ENCODE peak calls at places on chromosome X, in five cellular contexts. G is pancreas, N is neural progenitor cell, W is astrocyte of the spinal cord, U is body of pancreas. F is an unnamed sample.

GRCh38 chrX:118627084-118627758 is 100.2 kb upstream of the IL13RA1 start:
- DNase-seq in G (no peak), U (no peak), N (no peak), W (no peak), F (no peak)

GRCh38 chrX:134246282-134246681 is 9.3 kb downstream of the CCDC160 start:
- DNase-seq in W (no peak), U (no peak), N (peak), G (no peak), F (no peak)

GRCh38 chrX:154727418-154728323 is 23.2 kb downstream of the GAB3 start:
- DNase-seq in G (peak), U (peak), W (peak), N (no peak), F (no peak)

GRCh38 chrX:150767475-150768131 is 74.4 kb downstream of the MTMR1 start:
- DNase-seq in N (no peak), G (no peak), U (no peak), W (peak), F (no peak)

GRCh38 chrX:70504772-70505450 is 60.3 kb downstream of the DLG3 start:
- DNase-seq in W (no peak), G (no peak), N (no peak), U (no peak), F (no peak)

GRCh38 chrX:150364347-150365050 is 1.4 kb downstream of the MAMLD1 start:
- DNase-seq in N (peak), W (peak), G (peak), U (peak), F (peak)

GRCh38 chrX:150897371-150898319 is 823 bp downstream of the CD99L2 start:
- DNase-seq in U (peak), W (peak), N (peak), G (peak), F (no peak)

GRCh38 chrX:54891573-54891972 is 29.1 kb upstream of the TRO start:
- DNase-seq in W (peak), N (peak), G (peak), U (peak), F (no peak)

DNA sequence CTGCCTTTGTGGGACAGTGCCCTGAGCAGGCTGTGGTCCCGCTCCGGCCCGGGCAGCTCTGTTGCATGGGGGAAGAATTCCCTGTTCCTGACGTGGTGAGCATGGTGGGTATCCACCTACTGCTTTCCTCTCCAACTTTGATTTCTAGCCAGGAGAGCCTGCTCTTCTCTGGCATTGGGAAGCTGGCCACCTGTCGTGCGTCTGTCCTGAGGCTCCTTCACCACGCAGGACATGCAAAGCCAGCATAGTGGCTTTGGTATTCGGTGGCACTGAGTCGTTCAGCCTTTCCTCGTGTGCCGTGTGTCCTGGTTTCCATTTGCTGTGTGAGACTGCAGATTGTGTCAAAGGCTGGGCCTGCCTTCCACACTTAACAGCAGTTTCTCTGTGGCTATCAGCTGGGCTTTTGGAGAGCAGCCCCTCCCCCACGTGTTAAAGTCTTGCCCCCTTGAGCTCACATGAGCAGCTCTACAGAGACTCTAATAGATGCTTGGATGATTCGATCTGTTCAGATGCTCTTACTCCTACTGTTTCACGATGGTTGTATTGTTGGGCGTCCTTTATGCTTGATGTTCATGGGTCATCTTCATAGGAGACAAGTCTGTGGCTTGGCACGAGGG is 46.4 kb upstream of the CLCN4 start:
- DNase-seq in G (no peak), U (no peak), N (no peak), W (no peak), F (no peak)
- H3K4me3 ChIP-seq in G (no peak), U (no peak), N (no peak), W (no peak), F (no peak)

GRCh38 chrX:102659790-102660757 is 8.8 kb downstream of the GPRASP1 start:
- DNase-seq in W (peak), G (peak), N (peak), U (peak), F (peak)

GRCh38 chrX:102654696-102655095 is 3.4 kb downstream of the GPRASP1 start:
- DNase-seq in G (no peak), W (no peak), N (no peak), U (no peak), F (no peak)

GRCh38 chrX:102658551-102658950 is 7.3 kb downstream of the GPRASP1 start:
- DNase-seq in G (no peak), U (no peak), N (no peak), W (no peak), F (no peak)
- H3K4me3 ChIP-seq in G (no peak), U (no peak), N (no peak), W (no peak), F (no peak)

GRCh38 chrX:107324493-107325310 is 118.3 kb downstream of the DNAAF6 start:
- DNase-seq in N (peak), W (peak), U (peak), G (peak), F (peak)
- H3K4me3 ChIP-seq in N (peak), W (no peak), U (no peak), G (no peak), F (no peak)

DNA sequence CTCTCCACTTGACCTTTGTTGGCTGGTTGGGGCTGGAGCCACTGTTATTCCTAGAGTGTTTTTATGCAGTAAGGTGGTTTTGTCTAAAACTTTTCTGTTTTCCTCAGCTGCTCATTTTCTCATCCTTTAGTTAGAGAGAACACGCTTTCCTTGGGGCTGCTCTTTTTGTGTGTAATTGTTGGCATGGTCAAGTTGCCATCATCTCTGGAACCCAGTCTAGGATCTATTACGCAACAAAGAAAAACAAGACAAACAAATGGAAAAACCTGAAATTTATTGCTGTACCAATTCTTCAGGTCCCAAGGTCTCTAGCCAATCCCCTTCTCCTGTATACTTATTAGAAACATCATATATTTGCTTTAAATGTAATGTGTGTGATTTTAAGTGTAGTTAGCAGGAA is 1436.3 kb upstream of the DIAPH2 start:
- DNase-seq in W (no peak), N (no peak), U (no peak), G (no peak), F (no peak)
- H3K4me3 ChIP-seq in W (no peak), N (no peak), U (no peak), G (no peak), F (no peak)

DNA sequence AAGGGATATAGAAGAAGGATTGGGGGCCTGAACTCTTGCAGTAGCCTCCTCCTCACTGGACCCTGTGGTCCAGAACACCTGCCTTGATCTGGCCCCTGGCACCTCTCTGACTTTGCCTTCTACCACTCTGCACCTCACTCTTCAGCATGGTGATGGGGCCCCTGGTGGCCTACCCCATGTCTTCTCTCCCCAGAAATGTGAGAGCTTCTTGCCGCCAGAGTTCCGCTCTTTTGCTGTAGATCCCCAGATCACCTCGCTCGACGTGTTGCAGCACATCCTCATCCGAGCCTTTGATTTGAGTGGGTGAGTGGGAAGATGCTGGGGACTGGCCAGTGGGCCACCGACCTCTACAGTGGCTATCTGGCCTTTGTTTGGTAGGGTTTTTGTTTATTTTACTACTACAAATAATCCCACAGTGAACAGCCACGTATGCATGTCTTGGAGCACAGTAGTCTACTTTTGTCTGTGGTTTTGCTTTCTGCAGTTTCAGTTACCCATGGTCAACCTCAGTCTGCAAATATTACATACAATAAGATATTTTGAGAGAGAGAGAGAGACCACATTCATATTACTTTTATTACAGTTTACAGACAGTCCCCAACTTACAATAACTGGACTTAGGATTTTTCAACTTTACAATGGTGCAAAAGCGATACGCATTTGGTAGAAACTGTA is 1.8 kb downstream of the TBC1D25 start:
- DNase-seq in U (no peak), G (no peak), N (no peak), W (no peak), F (no peak)
- H3K4me3 ChIP-seq in U (no peak), G (no peak), N (no peak), W (no peak), F (no peak)

GRCh38 chrX:37905436-37906147 is 58.2 kb upstream of the DYNLT3 start:
- DNase-seq in U (peak), N (peak), G (peak), W (peak), F (peak)
- H3K4me3 ChIP-seq in U (no peak), N (peak), G (peak), W (peak), F (no peak)

DNA sequence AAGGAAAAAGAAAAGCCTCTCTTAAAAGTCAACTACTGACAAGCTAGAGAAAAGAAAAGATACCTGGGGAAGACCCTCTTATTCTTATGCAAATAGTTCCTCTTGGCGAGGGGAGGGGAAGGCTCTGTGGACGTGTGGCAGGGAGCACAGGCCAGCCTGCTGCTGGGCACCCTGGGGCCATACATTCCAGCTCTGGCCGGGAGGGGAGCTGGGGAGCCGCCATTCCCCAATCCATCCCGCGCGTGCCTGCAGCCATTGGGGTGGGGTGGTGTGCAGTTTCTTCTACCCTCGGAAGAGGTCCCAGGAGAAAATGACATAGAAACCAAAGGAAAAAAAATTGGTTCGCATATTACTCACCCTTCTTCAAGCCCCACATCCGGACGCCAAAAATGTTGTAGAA is 1496.4 kb downstream of the RPA4 start:
- DNase-seq in G (no peak), N (peak), U (no peak), W (no peak), F (peak)
- H3K4me3 ChIP-seq in G (no peak), N (peak), U (no peak), W (no peak), F (no peak)

F was measured in left lung.